ENCODE peak calls at places on chromosome 2, in nine cellular contexts. E is tibial artery, Z is AG04450, V is testis, M is IMR-90, H is cardiac muscle cell, C is RWPE1, P is lung, A is Panc1. D is an unnamed sample.
A peak's percentile ranks its signal among the peaks of the same experiment; 100 is the strongest.

GRCh38 chr2:161243873-161244272 is 64.4 kb upstream of the PSMD14 start:
- DNase-seq in E (no peak), Z (no peak), V (no peak), M (no peak), H (no peak), C (no peak), P (no peak), A (no peak), D (no peak)

GRCh38 chr2:73004889-73005596 is 66.5 kb downstream of the SFXN5 start:
- DNase-seq in E (no peak), Z (no peak), V (no peak), M (no peak), H (no peak), C (no peak), P (no peak), A (no peak), D (no peak)

GRCh38 chr2:225566798-225567197 is 167.3 kb downstream of the NYAP2 start:
- DNase-seq in E (no peak), Z (no peak), V (no peak), M (no peak), H (no peak), C (no peak), P (no peak), A (no peak), D (no peak)

GRCh38 chr2:27297195-27297594 is 11.1 kb downstream of the UCN start:
- DNase-seq in E (no peak), Z (no peak), V (no peak), M (no peak), H (no peak), C (no peak), P (no peak), A (no peak), D (no peak)

GRCh38 chr2:59083075-59083792 is 842.1 kb upstream of the FANCL start:
- DNase-seq in E (no peak), Z (no peak), V (no peak), M (no peak), H (no peak), C (no peak), P (no peak), A (no peak), D (no peak)

GRCh38 chr2:8625399-8626283 is 56.2 kb upstream of the ID2 start:
- DNase-seq in E (peak; percentile 15), Z (no peak), V (no peak), M (no peak), H (no peak), C (no peak), P (no peak), A (no peak), D (no peak)

GRCh38 chr2:71796174-71796592 is 342.8 kb downstream of the DYSF start:
- DNase-seq in E (no peak), Z (no peak), V (no peak), M (peak; percentile 26), H (peak; percentile 27), C (peak; percentile 26), P (no peak), A (no peak), D (peak; percentile 32)

GRCh38 chr2:214051585-214051984 is 359.3 kb upstream of the VWC2L start:
- DNase-seq in E (no peak), Z (no peak), V (no peak), M (no peak), H (no peak), C (no peak), P (no peak), A (no peak), D (no peak)

GRCh38 chr2:143435112-143435511 is 305.9 kb downstream of the ARHGAP15 start:
- DNase-seq in E (no peak), Z (no peak), V (no peak), M (peak; percentile 29), H (peak; percentile 31), C (no peak), P (no peak), A (no peak), D (peak; percentile 25)

GRCh38 chr2:161136696-161137324 is 23.4 kb upstream of the TANK start:
- DNase-seq in E (no peak), Z (peak; percentile 13), V (no peak), M (peak; percentile 69), H (peak; percentile 56), C (no peak), P (no peak), A (no peak), D (peak; percentile 23)

GRCh38 chr2:204643326-204643725 is 98.1 kb downstream of the PARD3B start:
- DNase-seq in E (no peak), Z (no peak), V (no peak), M (peak; percentile 71), H (no peak), C (no peak), P (no peak), A (no peak), D (no peak)

GRCh38 chr2:241901500-241902351 is 32.2 kb downstream of the RTP5 start:
- DNase-seq in E (no peak), Z (no peak), V (peak; percentile 33), M (no peak), H (peak; percentile 23), C (peak; percentile 46), P (no peak), A (no peak), D (no peak)

GRCh38 chr2:174971868-174972781 is 33.1 kb downstream of the CHN1 start:
- DNase-seq in E (no peak), Z (peak; percentile 10), V (no peak), M (peak; percentile 75), H (peak; percentile 67), C (peak; percentile 77), P (no peak), A (peak; percentile 25), D (peak; percentile 90)

GRCh38 chr2:117825437-117825836 is 10.9 kb downstream of the DDX18 start:
- DNase-seq in E (no peak), Z (no peak), V (no peak), M (no peak), H (no peak), C (no peak), P (no peak), A (no peak), D (no peak)

GRCh38 chr2:3379339-3379646 is 201 bp upstream of the TRAPPC12 start:
- DNase-seq in E (no peak), Z (no peak), V (no peak), M (no peak), H (no peak), C (no peak), P (no peak), A (no peak), D (no peak)

GRCh38 chr2:10419553-10420257 is 28.4 kb downstream of the ODC1 start:
- DNase-seq in E (no peak), Z (no peak), V (no peak), M (no peak), H (no peak), C (no peak), P (no peak), A (no peak), D (no peak)

GRCh38 chr2:218383892-218384519 is 1.9 kb downstream of the SLC11A1 start:
- DNase-seq in E (peak; percentile 33), Z (no peak), V (no peak), M (no peak), H (no peak), C (peak; percentile 57), P (no peak), A (no peak), D (no peak)

GRCh38 chr2:38943784-38944183 is 54.1 kb downstream of the ARHGEF33 start:
- DNase-seq in E (no peak), Z (no peak), V (no peak), M (no peak), H (no peak), C (no peak), P (no peak), A (no peak), D (no peak)

GRCh38 chr2:212249451-212249850 is 289.2 kb downstream of the ERBB4 start:
- DNase-seq in E (no peak), Z (no peak), V (no peak), M (peak; percentile 39), H (peak; percentile 34), C (peak; percentile 4), P (no peak), A (no peak), D (peak; percentile 4)
- TF ChIP-seq CTCF in E (peak; percentile 15), Z (peak; percentile 33), V (no peak), M (peak; percentile 60), H (peak; percentile 37), C (peak; percentile 14), P (no peak), A (peak; percentile 20), D (peak; percentile 67)

GRCh38 chr2:207165121-207166038 is at the start of gene KLF7:
- DNase-seq in E (peak; percentile 43), Z (no peak), V (peak; percentile 67), M (peak; percentile 51), H (peak; percentile 52), C (no peak), P (peak; percentile 48), A (no peak), D (no peak)
- H3K27ac ChIP-seq in E (peak within 1 kb of the TSS; percentile 100), Z (peak within 1 kb of the TSS; percentile 98), V (peak within 1 kb of the TSS; percentile 100), M (peak within 1 kb of the TSS; percentile 100), H (peak within 1 kb of the TSS; percentile 100), C (peak within 1 kb of the TSS; percentile 98), P (peak within 1 kb of the TSS; percentile 100), A (peak within 1 kb of the TSS; percentile 93), D (peak within 1 kb of the TSS; percentile 100)

GRCh38 chr2:120254178-120254577 is 1.5 kb downstream of the RALB start:
- DNase-seq in E (no peak), Z (no peak), V (no peak), M (peak; percentile 25), H (no peak), C (no peak), P (no peak), A (no peak), D (no peak)

GRCh38 chr2:120252207-120253020 is at the start of gene RALB:
- DNase-seq in E (peak; percentile 100), Z (peak; percentile 95), V (peak; percentile 100), M (peak; percentile 97), H (peak; percentile 99), C (peak; percentile 99), P (peak; percentile 100), A (peak; percentile 81), D (peak; percentile 99)

GRCh38 chr2:120251077-120251476 is 1.6 kb upstream of the RALB start:
- DNase-seq in E (no peak), Z (no peak), V (no peak), M (no peak), H (no peak), C (no peak), P (no peak), A (no peak), D (no peak)

GRCh38 chr2:120251863-120252206 is 817 bp upstream of the RALB start:
- DNase-seq in E (no peak), Z (no peak), V (no peak), M (no peak), H (no peak), C (no peak), P (no peak), A (no peak), D (no peak)

GRCh38 chr2:120253021-120253882 is 600 bp downstream of the RALB start:
- DNase-seq in E (peak; percentile 86), Z (peak; percentile 59), V (peak; percentile 76), M (peak; percentile 78), H (peak; percentile 88), C (peak; percentile 82), P (peak; percentile 89), A (no peak), D (peak; percentile 58)
- TF ChIP-seq CTCF in E (peak; percentile 26), Z (peak; percentile 61), V (no peak), M (peak; percentile 58), H (peak; percentile 46), C (peak; percentile 25), P (peak; percentile 0), A (no peak), D (peak; percentile 61)

DNA sequence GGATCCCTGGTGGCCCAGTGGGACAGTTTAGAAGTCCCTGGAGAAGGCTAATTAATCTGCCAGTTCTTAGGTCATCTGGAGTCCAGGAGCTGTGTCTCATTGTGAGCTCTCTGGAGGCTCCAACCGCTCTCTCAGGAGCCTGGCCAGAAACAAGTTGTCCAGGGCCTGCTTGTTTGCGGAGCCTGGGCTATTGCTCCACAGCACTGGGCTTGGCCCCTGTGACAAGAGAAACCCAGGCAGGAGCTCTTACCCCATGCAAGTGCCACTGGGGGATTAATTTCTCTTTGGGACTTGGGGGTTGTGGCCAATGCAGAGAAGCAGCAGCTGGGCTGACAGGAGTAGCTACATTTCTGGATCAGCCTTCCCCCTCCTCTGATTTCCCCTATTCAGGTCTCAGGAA is 24.5 kb upstream of the TNP1 start:
- DNase-seq in E (no peak), Z (no peak), V (no peak), M (no peak), H (no peak), C (no peak), P (no peak), A (no peak), D (no peak)
- H3K27ac ChIP-seq in E (no peak overlapping the region), Z (no peak overlapping the region), V (no peak overlapping the region), M (no peak overlapping the region), H (no peak overlapping the region), C (no peak overlapping the region), P (no peak overlapping the region), A (no peak overlapping the region), D (no peak overlapping the region)

D was measured in brain microvascular endothelial cell.